ENCODE peak calls at places on chromosome 22, in six cellular contexts. W is iPS DF 6.9, K is fibroblast of pulmonary artery, R is thyroid gland, T is cardiac muscle cell, M is adipocyte. C is an unnamed sample.

GRCh38 chr22:36236338-36237319 is 2.7 kb downstream of the APOL2 start:
- DNase-seq in R (no peak), M (no peak), T (no peak), W (no peak), K (no peak), C (no peak)

GRCh38 chr22:22696104-22696503 is 51.7 kb downstream of the GGTLC2 start:
- DNase-seq in T (no peak), R (no peak), K (no peak), M (no peak), W (no peak), C (no peak)

GRCh38 chr22:22882033-22882717 is 5.4 kb upstream of the IGLL5 start:
- DNase-seq in M (no peak), T (no peak), K (no peak), R (no peak), W (no peak), C (no peak)

GRCh38 chr22:43428005-43428485 is 16.2 kb downstream of the MPPED1 start:
- DNase-seq in K (no peak), R (no peak), W (no peak), T (no peak), M (no peak), C (no peak)

GRCh38 chr22:48618326-48618725 is 1209.3 kb downstream of the BRD1 start:
- DNase-seq in W (no peak), R (no peak), M (no peak), K (no peak), T (no peak), C (no peak)

GRCh38 chr22:21451545-21452520 is 15.4 kb upstream of the TMEM191C start:
- DNase-seq in T (no peak), R (no peak), W (no peak), K (no peak), M (no peak), C (no peak)

GRCh38 chr22:21710156-21710555 is 25.4 kb downstream of the YPEL1 start:
- DNase-seq in M (peak), W (no peak), T (no peak), K (no peak), R (no peak), C (no peak)

GRCh38 chr22:44330727-44331660 is 18.2 kb upstream of the SHISAL1 start:
- DNase-seq in K (no peak), R (no peak), T (peak), M (peak), W (no peak), C (no peak)

GRCh38 chr22:23037429-23038333 is 32.6 kb upstream of the GNAZ start:
- DNase-seq in T (no peak), R (no peak), W (no peak), M (no peak), K (no peak), C (no peak)

GRCh38 chr22:30829901-30830550 is 135.4 kb downstream of the OSBP2 start:
- DNase-seq in T (no peak), M (peak), R (no peak), K (peak), W (no peak), C (no peak)

GRCh38 chr22:48838376-48838775 is 989.3 kb downstream of the BRD1 start:
- DNase-seq in K (no peak), W (no peak), R (no peak), M (no peak), T (no peak), C (no peak)

GRCh38 chr22:45077286-45077685 is 67.5 kb upstream of the PHF21B start:
- DNase-seq in K (no peak), M (no peak), T (no peak), W (no peak), R (no peak), C (no peak)

GRCh38 chr22:48310740-48311139 is 1516.9 kb downstream of the BRD1 start:
- DNase-seq in W (no peak), K (no peak), R (no peak), T (no peak), M (no peak), C (no peak)

GRCh38 chr22:27420817-27421361 is 380.7 kb downstream of the MN1 start:
- DNase-seq in W (no peak), T (no peak), M (peak), K (peak), R (peak), C (no peak)

GRCh38 chr22:23824476-23825245 is 14.1 kb downstream of the DERL3 start:
- DNase-seq in W (no peak), K (no peak), T (no peak), R (no peak), M (no peak), C (no peak)

GRCh38 chr22:47616396-47617020 is 854.1 kb downstream of the TBC1D22A start:
- DNase-seq in R (no peak), T (no peak), W (no peak), M (no peak), K (no peak), C (no peak)

GRCh38 chr22:43446881-43447280 is 35.1 kb downstream of the MPPED1 start:
- DNase-seq in W (no peak), R (peak), T (no peak), K (no peak), M (no peak), C (no peak)

GRCh38 chr22:44363214-44363979 is 50.6 kb upstream of the SHISAL1 start:
- DNase-seq in K (peak), W (no peak), M (peak), T (no peak), R (peak), C (no peak)

DNA sequence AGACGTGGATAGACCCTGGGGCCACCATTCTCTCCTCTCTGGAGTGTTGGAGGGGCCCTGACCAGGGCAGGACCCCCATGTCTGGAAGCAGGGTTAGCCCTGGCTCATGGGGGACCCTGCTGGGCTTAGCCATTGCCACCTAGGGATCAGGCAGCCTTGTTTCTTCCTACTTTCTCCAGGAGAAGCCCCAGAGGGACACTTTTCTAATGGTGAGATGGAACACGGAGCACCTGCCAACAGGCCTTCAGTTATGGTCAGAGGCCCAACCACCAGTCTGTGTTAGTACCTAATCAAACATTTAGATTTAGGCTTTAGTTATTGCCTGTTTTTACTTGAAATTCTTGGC is 1.9 kb upstream of the C22orf39 start:
- DNase-seq in R (no peak), M (no peak), T (no peak), K (no peak), W (no peak), C (no peak)
- H3K4me3 ChIP-seq in R (no peak), M (no peak), T (no peak), K (no peak), W (no peak), C (no peak)

GRCh38 chr22:32281092-32281491 is 25.9 kb upstream of the SLC5A4 start:
- DNase-seq in M (no peak), T (no peak), W (no peak), K (peak), R (no peak), C (no peak)

GRCh38 chr22:32286290-32286840 is 31.2 kb upstream of the SLC5A4 start:
- DNase-seq in T (no peak), R (no peak), W (no peak), M (no peak), K (no peak), C (no peak)
- H3K4me3 ChIP-seq in T (no peak), R (no peak), W (no peak), M (no peak), K (no peak), C (no peak)

DNA sequence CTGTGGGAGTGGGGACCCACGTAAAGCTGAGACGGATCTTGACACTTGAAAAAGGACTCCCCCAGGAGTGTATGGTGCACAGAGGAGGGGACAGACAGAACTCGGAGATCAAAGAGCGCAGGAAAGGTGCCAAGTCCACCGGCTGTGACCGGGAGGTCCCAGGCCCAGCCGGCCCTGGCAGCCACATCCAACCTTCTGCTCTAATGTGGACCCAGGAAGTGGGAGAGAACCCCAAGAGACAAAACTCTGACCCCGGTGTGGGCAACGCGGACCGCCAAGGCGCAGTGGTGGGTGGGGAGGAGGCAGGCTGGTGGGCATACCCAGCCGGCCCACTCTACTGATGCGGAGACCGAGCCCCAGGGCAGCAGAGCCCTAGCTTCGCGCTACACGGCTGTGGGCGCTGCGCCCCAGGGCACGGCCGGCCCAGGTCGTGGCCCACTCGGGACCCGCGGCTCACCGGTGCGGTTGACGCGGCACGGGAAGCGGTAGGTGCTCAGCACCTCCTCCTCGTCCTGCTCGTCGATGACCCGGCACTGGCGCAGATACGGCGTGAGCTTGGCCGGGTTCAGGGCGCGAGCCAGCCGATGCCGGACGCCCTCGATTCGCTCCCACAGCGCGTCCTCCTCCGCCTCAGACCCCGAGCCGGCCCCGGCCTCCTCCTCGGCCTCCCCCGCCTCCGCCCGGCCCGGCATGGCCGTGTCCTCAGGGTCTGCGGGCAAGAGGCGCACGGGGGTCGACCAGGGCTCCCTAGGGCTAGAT is 527 bp downstream of the CARD10 start:
- DNase-seq in R (no peak), T (peak), W (no peak), M (no peak), K (no peak), C (no peak)
- H3K4me3 ChIP-seq in R (peak), T (peak), W (peak), M (peak), K (peak), C (no peak)

GRCh38 chr22:49946612-49947295 is 13.8 kb upstream of the PIM3 start:
- DNase-seq in M (no peak), W (no peak), T (no peak), R (no peak), K (no peak), C (no peak)
- H3K4me3 ChIP-seq in M (no peak), W (no peak), T (no peak), R (no peak), K (no peak), C (peak)

DNA sequence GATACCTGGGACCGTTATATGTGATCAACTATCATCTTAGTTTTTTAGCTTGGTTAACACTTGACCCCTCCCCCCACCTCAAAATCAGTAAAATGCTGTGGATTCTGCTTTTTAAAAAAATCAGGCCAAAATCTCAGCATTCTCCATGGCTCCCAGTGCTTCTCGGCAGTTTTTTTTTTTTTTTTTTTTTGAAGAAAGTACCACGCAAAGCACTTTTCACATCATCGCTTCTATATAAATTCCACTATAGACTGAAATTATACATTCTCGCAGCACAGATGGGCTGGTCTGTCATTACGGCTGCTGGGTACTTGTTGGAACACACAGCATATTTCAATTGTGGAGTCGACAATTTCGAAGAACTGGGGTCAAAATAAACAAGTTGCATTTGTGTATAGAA is 67.7 kb upstream of the PPARA start:
- DNase-seq in M (no peak), W (no peak), R (no peak), K (no peak), T (no peak), C (no peak)
- H3K4me3 ChIP-seq in M (peak), W (no peak), R (no peak), K (no peak), T (no peak), C (peak)

GRCh38 chr22:24951942-24952836 is at the start of gene KIAA1671:
- DNase-seq in K (peak), W (peak), T (peak), M (peak), R (peak), C (no peak)
- H3K4me3 ChIP-seq in K (peak), W (peak), T (peak), M (peak), R (peak), C (peak)

DNA sequence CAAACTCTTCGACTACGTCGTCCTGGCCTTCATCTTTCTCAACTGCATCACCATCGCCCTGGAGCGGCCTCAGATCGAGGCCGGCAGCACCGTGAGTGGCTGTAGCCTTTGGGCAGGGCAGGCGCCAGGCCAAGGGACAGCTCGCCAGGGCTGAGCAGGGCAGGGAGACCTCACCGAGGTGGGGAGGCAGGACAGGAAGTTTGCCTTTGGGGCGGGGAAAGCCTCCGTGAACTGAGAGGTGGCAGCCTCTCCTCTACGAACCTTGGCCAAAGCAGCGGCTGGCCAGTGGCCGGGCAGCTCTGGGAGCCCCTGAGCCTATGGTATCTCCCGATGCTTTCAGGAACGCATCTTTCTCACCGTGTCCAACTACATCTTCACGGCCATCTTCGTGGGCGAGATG is 93.2 kb downstream of the CACNA1I start:
- DNase-seq in K (no peak), M (no peak), W (no peak), T (no peak), R (no peak), C (no peak)
- H3K4me3 ChIP-seq in K (no peak), M (no peak), W (no peak), T (no peak), R (no peak), C (no peak)